ENCODE peak calls at places on chromosomes 3 and 15, in five cellular contexts. U is heart left ventricle, T is fibroblast of lung, C is AG04450, Q is suprapubic skin. X is an unnamed sample.

GRCh38 chr15:57862761-57863160 is 156.2 kb downstream of the POLR2M start:
- DNase-seq in T (no peak), C (no peak), U (no peak), Q (no peak), X (no peak)

GRCh38 chr15:39799552-39800011 is 16.9 kb upstream of the FSIP1 start:
- DNase-seq in U (no peak), C (no peak), Q (no peak), T (no peak), X (no peak)

GRCh38 chr3:117756580-117756979 is 1047.0 kb downstream of the TUSC7 start:
- DNase-seq in U (no peak), T (peak; percentile 40), Q (no peak), C (no peak), X (no peak)

GRCh38 chr3:24519368-24520100 is 24.9 kb upstream of the THRB start:
- DNase-seq in C (no peak), Q (no peak), U (no peak), T (no peak), X (no peak)

GRCh38 chr15:28984421-28985375 is 98.9 kb downstream of the APBA2 start:
- DNase-seq in U (no peak), T (peak; percentile 71), C (peak; percentile 32), Q (no peak), X (no peak)

GRCh38 chr3:15360786-15361493 is 28.6 kb upstream of the SH3BP5 start:
- DNase-seq in U (no peak), Q (no peak), C (no peak), T (peak; percentile 87), X (no peak)

GRCh38 chr15:41990691-41991090 is 18.3 kb upstream of the EHD4 start:
- DNase-seq in T (no peak), U (no peak), Q (no peak), C (no peak), X (no peak)

GRCh38 chr3:66047321-66048050 is 8.8 kb upstream of the MAGI1 start:
- DNase-seq in T (peak; percentile 87), Q (no peak), U (no peak), C (no peak), X (peak; percentile 79)

GRCh38 chr3:187243933-187244564 is 46.8 kb downstream of the RTP1 start:
- DNase-seq in Q (no peak), U (no peak), T (no peak), C (no peak), X (no peak)

GRCh38 chr3:133595341-133595740 is 21.9 kb downstream of the CDV3 start:
- DNase-seq in C (no peak), Q (no peak), T (peak; percentile 92), U (no peak), X (no peak)

GRCh38 chr3:123791898-123792297 is 92.2 kb downstream of the MYLK start:
- DNase-seq in T (peak; percentile 60), C (no peak), Q (no peak), U (no peak), X (no peak)

GRCh38 chr3:78718707-78719106 is 1049.1 kb downstream of the ROBO1 start:
- DNase-seq in U (no peak), C (no peak), T (no peak), Q (no peak), X (no peak)

GRCh38 chr15:31025996-31026395 is 34.6 kb upstream of the MTMR10 start:
- DNase-seq in C (no peak), T (no peak), Q (no peak), U (no peak), X (no peak)

GRCh38 chr3:71858493-71859127 is 73.7 kb upstream of the PROK2 start:
- DNase-seq in U (no peak), T (no peak), Q (no peak), C (no peak), X (no peak)

GRCh38 chr3:132843851-132844565 is 121.8 kb upstream of the NPHP3 start:
- DNase-seq in T (no peak), C (no peak), Q (no peak), U (no peak), X (no peak)

GRCh38 chr15:93523490-93523889 is 434.5 kb upstream of the RGMA start:
- DNase-seq in T (peak; percentile 87), Q (no peak), U (no peak), C (no peak), X (no peak)

GRCh38 chr15:34616613-34617012 is 33.2 kb upstream of the GOLGA8B start:
- DNase-seq in Q (no peak), C (no peak), U (no peak), T (peak; percentile 52), X (no peak)

GRCh38 chr15:58378241-58379085 is 53.3 kb upstream of the LIPC start:
- DNase-seq in T (peak; percentile 60), C (no peak), U (no peak), Q (no peak), X (no peak)

GRCh38 chr3:13333236-13333897 is 86.8 kb downstream of the NUP210 start:
- DNase-seq in Q (no peak), U (no peak), T (no peak), C (no peak), X (no peak)

GRCh38 chr3:187748050-187748481 is 2.8 kb upstream of the BCL6 start:
- DNase-seq in C (no peak), U (peak; percentile 93), T (peak; percentile 62), Q (peak; percentile 95), X (no peak)

GRCh38 chr3:54792584-54792983 is 135.3 kb downstream of the LRTM1 start:
- DNase-seq in C (no peak), Q (no peak), U (no peak), T (no peak), X (no peak)

GRCh38 chr3:4977889-4978258 is 1.4 kb upstream of the BHLHE40 start:
- DNase-seq in C (no peak), U (no peak), T (no peak), Q (no peak), X (no peak)

GRCh38 chr3:104519968-104520655 is 846.6 kb upstream of the ALCAM start:
- DNase-seq in U (no peak), Q (no peak), C (no peak), T (peak; percentile 13), X (no peak)

GRCh38 chr3:165081183-165081582 is 2.9 kb upstream of the SI start:
- DNase-seq in Q (no peak), U (no peak), T (no peak), C (no peak), X (no peak)
- H3K4me3 ChIP-seq in Q (no peak overlapping the region), U (no peak overlapping the region), T (no peak overlapping the region), C (no peak overlapping the region), X (no peak overlapping the region)

GRCh38 chr3:108103040-108103751 is 12.4 kb upstream of the CD47 start:
- DNase-seq in C (no peak), T (no peak), Q (no peak), U (no peak), X (no peak)

GRCh38 chr3:108102420-108103039 is 11.7 kb upstream of the CD47 start:
- DNase-seq in C (no peak), Q (no peak), U (no peak), T (no peak), X (no peak)

GRCh38 chr3:108106031-108106430 is 15.2 kb upstream of the CD47 start:
- DNase-seq in C (no peak), U (no peak), Q (no peak), T (peak; percentile 37), X (no peak)

GRCh38 chr3:108106449-108106848 is 15.6 kb upstream of the CD47 start:
- DNase-seq in T (no peak), Q (no peak), U (no peak), C (no peak), X (no peak)

GRCh38 chr3:108103971-108104797 is 13.4 kb upstream of the CD47 start:
- DNase-seq in Q (no peak), C (no peak), T (peak; percentile 30), U (no peak), X (no peak)
- TF ChIP-seq CTCF in Q (no peak), C (no peak), T (peak; percentile 4), U (no peak), X (no peak)

DNA sequence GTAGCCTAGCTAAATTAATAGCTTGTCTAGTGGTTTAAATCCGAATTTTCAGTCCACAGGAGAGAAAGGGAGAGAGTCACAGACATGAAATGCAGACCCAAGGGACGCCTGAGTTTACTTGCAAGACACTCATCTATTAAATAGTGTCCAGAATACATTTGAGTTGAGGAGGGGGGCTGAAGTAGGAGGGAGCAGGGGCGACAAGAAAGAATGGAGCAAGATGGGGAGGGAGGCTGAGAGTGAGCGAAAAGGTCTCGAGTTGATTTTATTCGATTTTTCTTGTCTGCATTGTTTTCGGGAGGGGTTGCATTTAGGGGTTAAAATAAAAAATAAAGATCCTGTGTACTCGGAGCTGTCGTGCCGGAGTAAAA is 4.2 kb upstream of the MECOM start:
- DNase-seq in Q (no peak), T (no peak), U (no peak), C (no peak), X (no peak)
- H3K27me3 ChIP-seq in Q (peaks cover 96% of the 10 kb centered on the region), T (peaks cover 23% of the 10 kb centered on the region), U (peaks cover 8% of the 10 kb centered on the region), C (peaks cover 59% of the 10 kb centered on the region), X (peaks cover 48% of the 10 kb centered on the region)

GRCh38 chr15:80121546-80121945 is 31.3 kb upstream of the FAH start:
- DNase-seq in T (no peak), C (no peak), U (no peak), Q (no peak), X (no peak)
- H3K4me3 ChIP-seq in T (no peak overlapping the region), C (no peak overlapping the region), U (no peak overlapping the region), Q (no peak overlapping the region), X (no peak overlapping the region)

GRCh38 chr15:80512729-80513670 is 108.8 kb downstream of the ARNT2 start:
- DNase-seq in T (no peak), C (no peak), Q (no peak), U (no peak), X (no peak)
- TF ChIP-seq CTCF in T (peak; percentile 21), C (peak; percentile 1), Q (no peak), U (no peak), X (peak; percentile 14)

DNA sequence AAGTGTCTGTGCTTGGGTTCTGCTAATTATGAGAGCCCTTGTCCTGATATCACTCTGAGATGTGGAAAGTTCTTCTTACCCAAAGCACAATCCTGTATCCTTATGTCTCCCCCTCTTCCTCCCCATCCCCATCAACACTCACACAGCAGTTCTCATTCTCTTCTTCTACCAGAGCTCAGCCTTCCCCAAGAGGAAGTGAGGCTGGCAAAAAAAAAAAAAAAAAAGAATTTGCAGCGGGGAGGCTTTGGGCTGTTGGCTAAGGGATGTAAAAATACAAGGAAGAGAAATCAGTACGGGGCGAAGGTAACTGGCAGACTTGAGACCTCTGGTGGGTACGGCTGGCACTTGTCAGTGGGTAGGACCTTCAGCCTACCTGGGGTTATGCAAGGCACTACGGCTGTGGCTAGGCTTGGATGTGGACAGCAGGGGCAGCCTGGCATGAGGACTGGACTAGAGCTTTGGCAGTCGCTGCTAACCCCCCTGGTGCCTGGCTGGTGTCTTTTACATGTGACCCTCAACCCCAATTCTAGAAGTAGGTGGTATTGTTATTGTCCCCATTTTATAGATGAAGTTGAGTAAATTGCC is 5.4 kb downstream of the VIPR1 start:
- DNase-seq in U (no peak), Q (peak; percentile 41), C (no peak), T (no peak), X (no peak)
- H3K27me3 ChIP-seq in U (no peaks in the 10 kb centered on the region), Q (no peaks in the 10 kb centered on the region), C (peaks cover 26% of the 10 kb centered on the region), T (peaks cover 25% of the 10 kb centered on the region), X (peaks cover 15% of the 10 kb centered on the region)